ENCODE peak calls at places on chromosomes 11 and 22, in four cellular contexts. One of them, this sample, is unnamed.

GRCh38 chr11:116733959-116734517 is 38.7 kb downstream of the BUD13 start:
- DNase-seq in K562: no peak
- DNase-seq in HepG2: no peak
- DNase-seq in H1: no peak
- DNase-seq in this sample: no peak

GRCh38 chr11:121048464-121049233 is 24.7 kb downstream of the TBCEL start:
- DNase-seq in HepG2: no peak
- DNase-seq in H1: no peak
- DNase-seq in K562: no peak
- DNase-seq in this sample: no peak

GRCh38 chr11:133162228-133162627 is 370.1 kb downstream of the OPCML start:
- DNase-seq in H1: no peak
- DNase-seq in HepG2: no peak
- DNase-seq in K562: no peak
- DNase-seq in this sample: no peak

GRCh38 chr11:43542734-43543133 is 137.8 kb upstream of the HSD17B12 start:
- DNase-seq in H1: no peak
- DNase-seq in K562: no peak
- DNase-seq in HepG2: no peak
- DNase-seq in this sample: no peak

GRCh38 chr11:58616594-58616993 is 5.9 kb upstream of the CNTF start:
- DNase-seq in K562: no peak
- DNase-seq in H1: no peak
- DNase-seq in HepG2: no peak
- DNase-seq in this sample: no peak

GRCh38 chr11:13126430-13126829 is 117.3 kb downstream of the RASSF10 start:
- DNase-seq in HepG2: no peak
- DNase-seq in K562: no peak
- DNase-seq in H1: no peak
- DNase-seq in this sample: no peak

GRCh38 chr11:114307524-114308203 is 11.5 kb downstream of the NNMT start:
- DNase-seq in K562: peak
- DNase-seq in HepG2: peak
- DNase-seq in H1: no peak
- DNase-seq in this sample: no peak

GRCh38 chr11:69486773-69487266 is 5.4 kb downstream of the LINC01488 start:
- DNase-seq in H1: no peak
- DNase-seq in K562: no peak
- DNase-seq in HepG2: no peak
- DNase-seq in this sample: no peak

GRCh38 chr11:35478411-35479139 is 46.8 kb downstream of the PAMR1 start:
- DNase-seq in K562: no peak
- DNase-seq in HepG2: no peak
- DNase-seq in H1: no peak
- DNase-seq in this sample: no peak

GRCh38 chr11:116563028-116563712 is 209.6 kb downstream of the BUD13 start:
- DNase-seq in H1: no peak
- DNase-seq in K562: peak
- DNase-seq in HepG2: peak
- DNase-seq in this sample: no peak

GRCh38 chr11:10612217-10612862 is 43.9 kb upstream of the LYVE1 start:
- DNase-seq in HepG2: no peak
- DNase-seq in H1: no peak
- DNase-seq in K562: no peak
- DNase-seq in this sample: no peak

GRCh38 chr11:96241351-96241841 is 101.6 kb downstream of the MAML2 start:
- DNase-seq in K562: no peak
- DNase-seq in HepG2: peak
- DNase-seq in H1: no peak
- DNase-seq in this sample: no peak

GRCh38 chr11:68775951-68776388 is 24.6 kb upstream of the TESMIN start:
- DNase-seq in H1: no peak
- DNase-seq in K562: no peak
- DNase-seq in HepG2: no peak
- DNase-seq in this sample: peak

GRCh38 chr11:73219396-73220285 is 1.6 kb downstream of the P2RY2 start:
- DNase-seq in H1: no peak
- DNase-seq in K562: no peak
- DNase-seq in HepG2: no peak
- DNase-seq in this sample: no peak

GRCh38 chr11:107970049-107970448 is 38.6 kb upstream of the CUL5 start:
- DNase-seq in K562: no peak
- DNase-seq in HepG2: no peak
- DNase-seq in H1: no peak
- DNase-seq in this sample: no peak

GRCh38 chr11:8735094-8735493 is 52.5 kb downstream of the RPL27A start:
- DNase-seq in HepG2: no peak
- DNase-seq in H1: no peak
- DNase-seq in K562: no peak
- DNase-seq in this sample: no peak

GRCh38 chr11:7512525-7513209 is 1.1 kb upstream of the PPFIBP2 start:
- DNase-seq in HepG2: peak
- DNase-seq in H1: no peak
- DNase-seq in K562: peak
- DNase-seq in this sample: no peak

GRCh38 chr11:99693941-99694492 is 673.3 kb downstream of the CNTN5 start:
- DNase-seq in HepG2: peak
- DNase-seq in H1: no peak
- DNase-seq in K562: no peak
- DNase-seq in this sample: no peak

GRCh38 chr22:27380826-27381225 is 420.7 kb downstream of the MN1 start:
- DNase-seq in K562: no peak
- DNase-seq in H1: no peak
- DNase-seq in HepG2: no peak
- DNase-seq in this sample: no peak

GRCh38 chr11:15893080-15893492 is 463.3 kb downstream of the SOX6 start:
- DNase-seq in HepG2: no peak
- DNase-seq in H1: no peak
- DNase-seq in K562: peak
- DNase-seq in this sample: no peak

GRCh38 chr11:86592047-86592564 is 80.3 kb downstream of the ME3 start:
- DNase-seq in HepG2: no peak
- DNase-seq in K562: no peak
- DNase-seq in H1: no peak
- DNase-seq in this sample: no peak

GRCh38 chr11:76856111-76856510 is 4.6 kb upstream of the ACER3 start:
- DNase-seq in HepG2: no peak
- DNase-seq in K562: no peak
- DNase-seq in H1: no peak
- DNase-seq in this sample: no peak
- TF ChIP-seq FOSL1 in HepG2: no peak
- TF ChIP-seq FOSL1 in K562: no peak
- TF ChIP-seq FOSL1 in H1: no peak
- TF ChIP-seq FOSL1 in this sample: no peak

GRCh38 chr11:44964526-44965209 is 14.0 kb upstream of the TP53I11 start:
- DNase-seq in HepG2: no peak
- DNase-seq in K562: no peak
- DNase-seq in H1: no peak
- DNase-seq in this sample: no peak
- TF ChIP-seq FOSL1 in HepG2: no peak
- TF ChIP-seq FOSL1 in K562: no peak
- TF ChIP-seq FOSL1 in H1: no peak
- TF ChIP-seq FOSL1 in this sample: no peak

GRCh38 chr11:36532908-36533601 is 23.0 kb upstream of the TRAF6 start:
- DNase-seq in H1: no peak
- DNase-seq in HepG2: no peak
- DNase-seq in K562: no peak
- DNase-seq in this sample: no peak
- TF ChIP-seq FOSL1 in H1: no peak
- TF ChIP-seq FOSL1 in HepG2: no peak
- TF ChIP-seq FOSL1 in K562: no peak
- TF ChIP-seq FOSL1 in this sample: no peak

DNA sequence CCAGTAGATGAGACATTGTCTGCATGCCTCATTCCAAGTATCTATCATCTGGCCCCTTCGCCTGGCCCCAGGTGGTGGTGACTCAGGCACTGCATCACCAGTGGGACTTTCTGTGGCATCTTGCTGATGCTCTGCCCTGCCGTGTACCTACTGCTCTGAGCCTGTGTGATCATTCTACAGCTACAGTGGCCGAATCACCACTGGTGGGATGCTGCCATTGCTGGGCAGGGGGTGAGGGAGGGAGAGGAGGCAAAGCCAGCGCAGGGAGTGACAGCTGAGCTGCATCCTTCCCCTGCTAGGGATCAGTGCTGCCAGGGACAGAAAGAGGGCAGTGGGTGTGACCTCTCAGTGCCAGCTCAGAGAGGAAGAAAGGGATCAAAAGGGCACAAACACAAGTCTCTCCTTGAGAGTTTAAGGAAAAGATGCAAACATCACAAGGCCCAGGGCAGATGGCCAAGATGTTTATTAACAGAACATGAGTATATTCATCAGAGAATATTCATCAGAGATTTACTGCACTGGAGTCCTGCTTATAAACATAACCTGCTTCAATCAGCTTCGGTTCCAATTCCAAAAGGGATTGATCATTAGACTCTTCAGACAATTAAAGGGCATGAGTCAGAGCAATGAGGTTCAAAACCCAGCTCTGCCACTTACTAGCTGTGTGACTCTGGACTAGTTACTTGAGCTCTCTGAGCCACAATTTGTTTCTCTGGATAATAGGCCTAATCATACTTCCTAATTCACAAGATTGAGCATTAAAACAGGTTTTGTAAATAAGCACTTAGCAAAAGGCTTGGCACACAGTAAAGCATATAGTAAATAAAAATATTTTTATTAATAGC is 109.8 kb downstream of the NAT10 start:
- DNase-seq in K562: no peak
- DNase-seq in HepG2: no peak
- DNase-seq in H1: no peak
- DNase-seq in this sample: peak
- TF ChIP-seq FOSL1 in K562: no peak
- TF ChIP-seq FOSL1 in HepG2: no peak
- TF ChIP-seq FOSL1 in H1: no peak
- TF ChIP-seq FOSL1 in this sample: peak

DNA sequence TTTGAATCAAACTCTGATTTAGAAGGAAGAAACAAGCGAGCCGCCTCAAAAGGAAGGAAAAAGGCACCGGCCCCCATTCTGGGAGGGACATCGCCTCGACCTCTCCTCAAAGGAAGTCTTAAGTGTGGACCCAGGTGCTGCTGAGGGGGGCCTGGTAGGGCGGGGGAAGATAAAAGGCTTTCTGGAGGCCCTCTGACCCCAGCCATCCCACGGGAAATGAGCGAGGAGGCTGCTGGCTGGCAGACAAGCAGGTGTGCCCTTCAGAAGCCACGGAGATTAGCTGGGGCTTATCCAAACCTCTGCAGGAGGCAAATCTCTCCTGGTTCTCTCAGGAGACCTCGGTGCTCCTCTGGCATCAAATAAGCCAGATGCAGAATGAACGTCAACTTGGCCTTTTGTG is 171.4 kb upstream of the BLID start:
- DNase-seq in K562: no peak
- DNase-seq in HepG2: no peak
- DNase-seq in H1: no peak
- DNase-seq in this sample: no peak
- TF ChIP-seq FOSL1 in K562: no peak
- TF ChIP-seq FOSL1 in HepG2: no peak
- TF ChIP-seq FOSL1 in H1: no peak
- TF ChIP-seq FOSL1 in this sample: no peak

GRCh38 chr11:128501576-128502549 is 85.5 kb downstream of the ETS1 start:
- DNase-seq in HepG2: no peak
- DNase-seq in H1: no peak
- DNase-seq in K562: no peak
- DNase-seq in this sample: no peak
- TF ChIP-seq FOSL1 in HepG2: no peak
- TF ChIP-seq FOSL1 in H1: no peak
- TF ChIP-seq FOSL1 in K562: no peak
- TF ChIP-seq FOSL1 in this sample: no peak

This sample was measured in HCT116.